ENCODE peak calls at places on chromosome 17, in ten cellular contexts. J, R, B, X, C, G, D, H, O and E are unnamed samples.

GRCh38 chr17:51118330-51119195 is 2.1 kb downstream of the SPAG9 start:
- DNase-seq in J (no peak), R (no peak), B (no peak), X (peak; percentile 77), C (no peak), G (no peak), D (peak; percentile 75), H (peak; percentile 63), O (no peak), E (no peak)

GRCh38 chr17:67109111-67109510 is 64.8 kb downstream of the CACNG1 start:
- DNase-seq in J (no peak), R (no peak), B (no peak), X (no peak), C (no peak), G (no peak), D (no peak), H (no peak), O (no peak), E (no peak)

GRCh38 chr17:8630802-8631553 is 453 bp upstream of the MYH10 start:
- DNase-seq in J (peak; percentile 100), R (peak; percentile 100), B (peak; percentile 98), X (peak; percentile 99), C (peak; percentile 94), G (peak; percentile 99), D (peak; percentile 99), H (peak; percentile 94), O (peak; percentile 99), E (peak; percentile 99)

GRCh38 chr17:17416400-17417360 is 60.1 kb upstream of the MED9 start:
- DNase-seq in J (no peak), R (peak; percentile 54), B (peak; percentile 33), X (peak; percentile 92), C (no peak), G (no peak), D (peak; percentile 42), H (peak; percentile 19), O (peak; percentile 68), E (no peak)

GRCh38 chr17:32541640-32542039 is 54.8 kb downstream of the CDK5R1 start:
- DNase-seq in J (no peak), R (no peak), B (no peak), X (no peak), C (no peak), G (peak; percentile 3), D (no peak), H (no peak), O (no peak), E (no peak)

GRCh38 chr17:39001703-39002637 is 34.8 kb upstream of the FBXO47 start:
- DNase-seq in J (no peak), R (peak; percentile 88), B (peak; percentile 85), X (no peak), C (peak; percentile 57), G (peak; percentile 86), D (peak; percentile 91), H (peak; percentile 63), O (peak; percentile 47), E (no peak)

GRCh38 chr17:42760652-42761581 is at the start of gene RAMP2:
- DNase-seq in J (peak; percentile 75), R (no peak), B (peak; percentile 36), X (no peak), C (no peak), G (no peak), D (peak; percentile 68), H (no peak), O (no peak), E (peak; percentile 69)

GRCh38 chr17:4556996-4557395 is 1.8 kb upstream of the MYBBP1A start:
- DNase-seq in J (no peak), R (no peak), B (no peak), X (no peak), C (no peak), G (no peak), D (no peak), H (no peak), O (no peak), E (no peak)

GRCh38 chr17:71980171-71980570 is 140.6 kb upstream of the SOX9 start:
- DNase-seq in J (no peak), R (no peak), B (no peak), X (no peak), C (no peak), G (no peak), D (no peak), H (no peak), O (no peak), E (no peak)

GRCh38 chr17:43900858-43901754 is 6.2 kb downstream of the MPP2 start:
- DNase-seq in J (peak; percentile 18), R (no peak), B (no peak), X (no peak), C (no peak), G (no peak), D (no peak), H (no peak), O (no peak), E (no peak)

GRCh38 chr17:41417576-41418015 is 6.8 kb downstream of the KRT37 start:
- DNase-seq in J (peak; percentile 35), R (peak; percentile 65), B (no peak), X (peak; percentile 30), C (no peak), G (no peak), D (no peak), H (no peak), O (no peak), E (no peak)

GRCh38 chr17:50471009-50471905 is 2.6 kb upstream of the CHAD start:
- DNase-seq in J (no peak), R (no peak), B (no peak), X (no peak), C (no peak), G (no peak), D (peak; percentile 43), H (peak; percentile 17), O (no peak), E (no peak)

GRCh38 chr17:73386561-73386960 is 74.8 kb upstream of the CDC42EP4 start:
- DNase-seq in J (no peak), R (no peak), B (no peak), X (no peak), C (no peak), G (no peak), D (no peak), H (no peak), O (no peak), E (no peak)

GRCh38 chr17:17500999-17501605 is 4.9 kb upstream of the RASD1 start:
- DNase-seq in J (peak; percentile 59), R (no peak), B (no peak), X (no peak), C (no peak), G (no peak), D (no peak), H (no peak), O (no peak), E (no peak)

GRCh38 chr17:78597923-78598545 is 20.8 kb upstream of the DNAH17 start:
- DNase-seq in J (no peak), R (peak; percentile 12), B (no peak), X (no peak), C (no peak), G (no peak), D (no peak), H (no peak), O (peak; percentile 39), E (no peak)

GRCh38 chr17:2059837-2060658 is 5.1 kb downstream of the HIC1 start:
- DNase-seq in J (no peak), R (no peak), B (no peak), X (no peak), C (no peak), G (no peak), D (no peak), H (no peak), O (no peak), E (no peak)

GRCh38 chr17:2060681-2061440 is 6.0 kb downstream of the HIC1 start:
- DNase-seq in J (no peak), R (no peak), B (no peak), X (no peak), C (no peak), G (no peak), D (no peak), H (no peak), O (peak; percentile 31), E (no peak)

GRCh38 chr17:2057714-2058520 is 3.0 kb downstream of the HIC1 start:
- DNase-seq in J (no peak), R (no peak), B (no peak), X (no peak), C (no peak), G (no peak), D (peak; percentile 72), H (no peak), O (peak; percentile 51), E (no peak)

GRCh38 chr17:2058521-2059124 is 3.7 kb downstream of the HIC1 start:
- DNase-seq in J (no peak), R (no peak), B (peak; percentile 85), X (no peak), C (no peak), G (no peak), D (peak; percentile 92), H (no peak), O (peak; percentile 81), E (no peak)

GRCh38 chr17:2059125-2059836 is 4.4 kb downstream of the HIC1 start:
- DNase-seq in J (no peak), R (no peak), B (no peak), X (no peak), C (no peak), G (no peak), D (peak; percentile 73), H (no peak), O (no peak), E (no peak)
- H3K4me3 ChIP-seq in J (no peak overlapping the region), R (no peak overlapping the region), B (peak overlapping the region; percentile 84), X (no peak overlapping the region), C (peak overlapping the region; percentile 48), G (peak overlapping the region; percentile 9), D (peak overlapping the region; percentile 63), H (peak overlapping the region; percentile 30), O (peak overlapping the region; percentile 25), E (no peak overlapping the region)

DNA sequence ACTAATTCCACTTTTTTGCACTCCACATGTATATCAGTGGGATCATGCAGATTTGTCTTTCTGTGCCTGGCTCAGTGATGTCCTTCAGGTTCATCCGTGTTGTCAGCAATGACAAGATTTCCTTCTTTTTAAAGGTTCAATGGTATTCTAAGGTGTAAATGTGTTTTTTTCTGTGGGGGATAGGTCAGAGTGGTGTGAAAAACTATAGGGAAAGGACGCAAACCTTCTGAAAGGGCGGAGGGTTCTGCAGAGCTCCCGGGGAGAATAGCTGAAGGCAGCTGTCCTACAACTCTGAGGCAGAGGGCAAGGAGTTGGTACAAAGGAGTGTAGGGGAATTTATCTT is 21.9 kb upstream of the CSNK1D start:
- DNase-seq in J (no peak), R (no peak), B (no peak), X (no peak), C (no peak), G (no peak), D (no peak), H (no peak), O (no peak), E (no peak)
- H3K27ac ChIP-seq in J (no peak overlapping the region), R (no peak overlapping the region), B (no peak overlapping the region), X (peak overlapping the region; percentile 79), C (no peak overlapping the region), G (no peak overlapping the region), D (peak overlapping the region; percentile 99), H (no peak overlapping the region), O (no peak overlapping the region), E (no peak overlapping the region)

GRCh38 chr17:52606590-52606989 is 448.1 kb upstream of the CA10 start:
- DNase-seq in J (no peak), R (no peak), B (no peak), X (no peak), C (no peak), G (no peak), D (no peak), H (no peak), O (no peak), E (no peak)
- TF ChIP-seq CTCF in J (no peak), R (no peak), B (no peak), X (no peak), C (no peak), G (no peak), D (no peak), H (no peak), O (no peak), E (no peak)

GRCh38 chr17:77188084-77189066 is 47.6 kb downstream of the SEC14L1 start:
- DNase-seq in J (no peak), R (peak; percentile 59), B (no peak), X (peak; percentile 38), C (no peak), G (no peak), D (no peak), H (no peak), O (peak; percentile 29), E (no peak)
- H3K4me3 ChIP-seq in J (no peak overlapping the region), R (no peak overlapping the region), B (no peak overlapping the region), X (no peak overlapping the region), C (no peak overlapping the region), G (no peak overlapping the region), D (no peak overlapping the region), H (no peak overlapping the region), O (no peak overlapping the region), E (no peak overlapping the region)